ENCODE peak calls at places on chromosomes 3 and 15, in four cellular contexts. One of them, this sample, is unnamed.

GRCh38 chr15:27059610-27060202 is 88.7 kb downstream of the GABRG3 start:
- DNase-seq in uterus: no peak
- DNase-seq in breast epithelium: no peak
- DNase-seq in stomach: no peak
- DNase-seq in this sample: no peak

GRCh38 chr3:57682284-57682683 is 10.6 kb downstream of the DENND6A start:
- DNase-seq in stomach: no peak
- DNase-seq in breast epithelium: no peak
- DNase-seq in uterus: no peak
- DNase-seq in this sample: no peak

GRCh38 chr3:32290619-32291018 is 52.1 kb downstream of the CMTM8 start:
- DNase-seq in stomach: no peak
- DNase-seq in uterus: no peak
- DNase-seq in breast epithelium: no peak
- DNase-seq in this sample: no peak

GRCh38 chr3:15794842-15795562 is 2.8 kb downstream of the ANKRD28 start:
- DNase-seq in uterus: no peak
- DNase-seq in stomach: no peak
- DNase-seq in breast epithelium: no peak
- DNase-seq in this sample: no peak

GRCh38 chr3:32391643-32392529 is at the start of gene CMTM7:
- DNase-seq in breast epithelium: peak; percentile 64
- DNase-seq in uterus: peak; percentile 62
- DNase-seq in stomach: peak; percentile 79
- DNase-seq in this sample: no peak

GRCh38 chr15:84921121-84921520 is 36.7 kb downstream of the SLC28A1 start:
- DNase-seq in breast epithelium: no peak
- DNase-seq in uterus: no peak
- DNase-seq in stomach: no peak
- DNase-seq in this sample: no peak

GRCh38 chr15:99123706-99124451 is 19.0 kb downstream of the SYNM start:
- DNase-seq in breast epithelium: peak; percentile 75
- DNase-seq in stomach: peak; percentile 78
- DNase-seq in uterus: peak; percentile 80
- DNase-seq in this sample: peak; percentile 96

GRCh38 chr15:31318429-31318828 is 8.2 kb upstream of the KLF13 start:
- DNase-seq in stomach: no peak
- DNase-seq in breast epithelium: no peak
- DNase-seq in uterus: no peak
- DNase-seq in this sample: no peak

GRCh38 chr15:45441686-45442085 is 63.3 kb upstream of the GATM start:
- DNase-seq in uterus: no peak
- DNase-seq in stomach: peak; percentile 66
- DNase-seq in breast epithelium: no peak
- DNase-seq in this sample: no peak

GRCh38 chr3:184786271-184787010 is 25.5 kb upstream of the VPS8 start:
- DNase-seq in stomach: no peak
- DNase-seq in breast epithelium: no peak
- DNase-seq in uterus: peak; percentile 60
- DNase-seq in this sample: peak; percentile 48

GRCh38 chr3:18559323-18559972 is 134.3 kb upstream of the SATB1 start:
- DNase-seq in breast epithelium: no peak
- DNase-seq in stomach: peak; percentile 30
- DNase-seq in uterus: no peak
- DNase-seq in this sample: no peak

GRCh38 chr15:29686445-29687203 is 135.6 kb downstream of the TJP1 start:
- DNase-seq in uterus: no peak
- DNase-seq in breast epithelium: no peak
- DNase-seq in stomach: no peak
- DNase-seq in this sample: no peak

GRCh38 chr15:101540480-101541239 is 51.2 kb upstream of the PCSK6 start:
- DNase-seq in uterus: no peak
- DNase-seq in stomach: no peak
- DNase-seq in breast epithelium: no peak
- DNase-seq in this sample: no peak

GRCh38 chr3:169305460-169305859 is 358.1 kb downstream of the MECOM start:
- DNase-seq in uterus: no peak
- DNase-seq in stomach: peak; percentile 50
- DNase-seq in breast epithelium: no peak
- DNase-seq in this sample: no peak

GRCh38 chr15:58292761-58293175 is 139.0 kb upstream of the LIPC start:
- DNase-seq in breast epithelium: no peak
- DNase-seq in stomach: no peak
- DNase-seq in uterus: no peak
- DNase-seq in this sample: no peak

DNA sequence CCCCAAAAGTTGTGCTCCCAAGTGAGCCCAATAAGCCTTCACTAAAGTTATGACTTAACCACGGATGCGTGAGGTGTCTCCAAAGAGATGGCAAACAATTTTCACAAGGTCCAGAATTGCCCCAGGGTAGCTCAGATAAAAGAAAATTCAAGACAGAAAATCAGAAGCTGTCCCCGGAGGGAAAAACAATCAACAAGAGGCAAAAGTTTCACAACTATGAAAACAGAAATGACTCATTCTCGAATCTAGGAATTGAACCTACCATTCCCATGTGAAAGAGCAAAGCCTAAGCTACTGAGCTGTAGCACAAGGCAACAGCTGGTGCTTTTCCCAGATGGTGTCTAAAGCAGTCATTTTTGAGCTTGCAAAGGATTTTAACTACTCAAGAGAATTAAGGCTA is 33.5 kb upstream of the MKRN3 start:
- DNase-seq in stomach: no peak
- DNase-seq in breast epithelium: no peak
- DNase-seq in uterus: no peak
- DNase-seq in this sample: no peak
- H3K4me3 ChIP-seq in stomach: no peak overlapping the region
- H3K4me3 ChIP-seq in breast epithelium: no peak overlapping the region
- H3K4me3 ChIP-seq in uterus: no peak overlapping the region
- H3K4me3 ChIP-seq in this sample: no peak overlapping the region

GRCh38 chr3:113104746-113105479 is 106.4 kb upstream of the BOC start:
- DNase-seq in stomach: no peak
- DNase-seq in breast epithelium: no peak
- DNase-seq in uterus: no peak
- DNase-seq in this sample: peak; percentile 55
- H3K27ac ChIP-seq in stomach: no peak overlapping the region
- H3K27ac ChIP-seq in breast epithelium: no peak overlapping the region
- H3K27ac ChIP-seq in uterus: no peak overlapping the region
- H3K27ac ChIP-seq in this sample: no peak overlapping the region

DNA sequence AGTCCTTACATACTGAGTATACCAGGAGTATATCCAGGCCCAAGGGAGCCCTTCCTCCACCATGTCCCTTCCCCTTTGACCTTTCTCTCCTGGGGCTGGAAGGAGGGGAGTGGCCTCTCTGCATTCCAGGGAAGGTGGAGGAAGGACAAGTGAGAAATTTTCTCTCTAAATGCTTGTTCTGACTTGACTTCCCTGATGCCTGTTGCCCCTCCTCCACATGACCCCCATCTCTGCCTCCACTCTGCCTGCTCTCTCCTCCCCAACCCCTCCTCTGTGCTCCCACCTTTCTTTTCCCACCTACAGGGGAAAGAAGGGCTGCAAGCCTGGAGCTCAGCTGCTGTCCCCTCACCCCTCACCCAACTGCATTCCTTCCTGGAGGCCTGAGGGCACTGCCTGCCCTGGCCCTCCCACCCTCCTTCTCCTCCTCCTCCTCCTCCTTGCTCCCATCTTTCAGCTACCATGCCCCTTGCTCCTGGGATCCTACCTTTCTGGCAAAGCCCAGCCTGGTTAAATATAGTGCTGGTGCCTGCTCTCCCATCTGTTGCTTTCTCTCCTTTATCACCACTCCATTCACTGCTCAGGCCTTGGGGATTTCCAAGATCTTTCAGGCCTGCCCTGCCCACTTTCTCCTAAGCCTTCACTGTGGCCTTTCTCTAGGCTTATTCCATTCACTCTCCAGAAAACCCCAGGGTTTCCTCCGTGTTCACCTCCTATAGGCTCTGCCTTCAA is 8.5 kb upstream of the DAG1 start:
- DNase-seq in uterus: no peak
- DNase-seq in stomach: no peak
- DNase-seq in breast epithelium: peak; percentile 62
- DNase-seq in this sample: no peak
- TF ChIP-seq CTCF in uterus: no peak
- TF ChIP-seq CTCF in stomach: no peak
- TF ChIP-seq CTCF in breast epithelium: no peak
- TF ChIP-seq CTCF in this sample: no peak

DNA sequence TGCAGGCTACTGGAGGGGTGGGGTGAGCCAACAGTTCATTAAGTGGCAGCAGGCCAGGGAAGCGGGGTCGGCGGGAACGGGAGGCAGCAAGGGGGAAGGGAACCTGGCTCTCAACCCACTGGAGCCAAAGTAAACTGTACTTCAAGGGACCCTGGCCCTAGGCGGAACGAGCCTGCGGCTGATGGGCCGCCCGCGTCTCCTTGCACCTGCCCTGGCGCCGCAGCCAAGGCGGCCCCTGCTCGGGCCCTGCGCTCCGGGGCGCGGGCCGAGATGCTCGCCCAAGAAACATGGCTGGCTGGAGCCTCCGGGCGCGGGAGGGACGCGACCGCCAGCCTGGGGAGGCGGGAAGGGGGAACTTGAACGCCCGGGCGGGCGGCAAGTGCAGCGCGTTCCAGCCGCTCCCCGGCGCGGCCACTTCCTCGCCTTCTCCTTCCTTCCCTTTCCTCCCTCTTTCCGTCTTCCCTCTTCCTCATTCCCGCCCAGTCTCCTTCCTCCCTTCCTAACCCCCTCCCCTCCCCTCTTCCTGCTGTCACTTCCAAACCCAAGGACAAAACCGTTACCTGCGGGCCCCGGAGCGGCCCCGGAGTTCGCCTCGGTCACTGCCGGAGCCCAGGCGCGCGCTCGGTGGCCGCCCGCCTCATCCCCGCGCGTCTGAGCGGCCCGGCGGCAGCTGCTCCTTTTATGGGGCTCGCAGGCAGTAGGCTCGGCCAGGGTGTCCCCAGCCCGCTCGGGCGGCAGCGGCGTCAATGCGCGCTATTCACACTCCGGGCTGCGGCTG is 489.7 kb downstream of the MAGI1 start:
- DNase-seq in uterus: no peak
- DNase-seq in breast epithelium: no peak
- DNase-seq in stomach: no peak
- DNase-seq in this sample: peak; percentile 45
- H3K4me3 ChIP-seq in uterus: peak overlapping the region; percentile 24
- H3K4me3 ChIP-seq in breast epithelium: peak overlapping the region; percentile 39
- H3K4me3 ChIP-seq in stomach: peak overlapping the region; percentile 51
- H3K4me3 ChIP-seq in this sample: peak overlapping the region; percentile 77

DNA sequence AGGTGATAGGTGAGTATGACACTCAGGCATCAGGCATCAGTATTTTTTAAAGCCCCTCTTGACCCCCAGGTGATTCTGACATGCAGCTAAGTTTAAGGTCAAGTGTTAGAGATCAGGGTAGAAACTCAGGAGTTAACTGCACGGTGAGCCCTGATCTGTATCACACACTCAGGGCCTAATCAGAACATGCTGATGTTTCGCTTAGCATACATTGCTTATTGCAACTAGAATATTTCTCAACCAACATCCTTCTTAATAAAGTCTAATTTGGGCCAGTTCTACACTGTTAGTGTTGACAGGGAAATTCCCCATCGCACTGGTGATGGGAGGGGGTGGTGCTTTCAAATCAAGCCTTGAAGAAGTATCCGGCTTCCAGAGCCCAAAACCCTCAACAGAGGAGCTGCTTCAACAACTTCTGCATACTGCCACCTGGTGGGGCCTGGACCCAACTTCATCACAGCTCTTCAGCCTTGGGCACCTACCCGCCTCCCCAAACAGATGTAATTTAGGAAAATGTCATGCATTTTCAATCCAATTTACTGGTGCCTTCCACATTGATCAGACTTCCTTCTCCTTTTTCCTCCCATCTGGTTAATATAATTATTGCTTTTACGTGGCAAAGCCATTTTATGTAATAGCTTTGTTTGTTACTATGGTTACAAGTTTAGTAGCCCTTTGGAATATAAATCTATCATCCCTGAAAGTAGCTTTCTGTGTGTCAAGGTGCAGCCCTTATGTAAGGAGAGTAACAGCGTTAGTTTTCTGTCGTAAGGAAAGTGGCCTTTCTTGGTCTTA is 312.2 kb downstream of the RORA start:
- DNase-seq in stomach: peak; percentile 81
- DNase-seq in uterus: peak; percentile 90
- DNase-seq in breast epithelium: peak; percentile 76
- DNase-seq in this sample: peak; percentile 68
- H3K27ac ChIP-seq in stomach: peak overlapping the region; percentile 79
- H3K27ac ChIP-seq in uterus: peak overlapping the region; percentile 79
- H3K27ac ChIP-seq in breast epithelium: peak overlapping the region; percentile 8
- H3K27ac ChIP-seq in this sample: peak overlapping the region; percentile 86

GRCh38 chr3:42898896-42899675 is 6.9 kb upstream of the ZNF662 start:
- DNase-seq in breast epithelium: no peak
- DNase-seq in uterus: no peak
- DNase-seq in stomach: no peak
- DNase-seq in this sample: no peak
- TF ChIP-seq CTCF in breast epithelium: no peak
- TF ChIP-seq CTCF in uterus: no peak
- TF ChIP-seq CTCF in stomach: no peak
- TF ChIP-seq CTCF in this sample: no peak

GRCh38 chr15:34336947-34337556 is 529 bp downstream of the SLC12A6 start:
- DNase-seq in stomach: no peak
- DNase-seq in uterus: no peak
- DNase-seq in breast epithelium: no peak
- DNase-seq in this sample: peak; percentile 29

GRCh38 chr15:34334676-34335075 is 2.9 kb downstream of the SLC12A6 start:
- DNase-seq in stomach: no peak
- DNase-seq in breast epithelium: no peak
- DNase-seq in uterus: no peak
- DNase-seq in this sample: no peak

GRCh38 chr15:34335176-34335575 is 2.4 kb downstream of the SLC12A6 start:
- DNase-seq in breast epithelium: no peak
- DNase-seq in uterus: no peak
- DNase-seq in stomach: no peak
- DNase-seq in this sample: no peak

GRCh38 chr15:34337557-34338306 is at the start of gene SLC12A6:
- DNase-seq in uterus: peak; percentile 89
- DNase-seq in breast epithelium: peak; percentile 80
- DNase-seq in stomach: peak; percentile 93
- DNase-seq in this sample: peak; percentile 90

GRCh38 chr15:34336333-34336732 is 1.2 kb downstream of the SLC12A6 start:
- DNase-seq in breast epithelium: no peak
- DNase-seq in stomach: no peak
- DNase-seq in uterus: no peak
- DNase-seq in this sample: no peak
- H3K4me3 ChIP-seq in breast epithelium: peak overlapping the region; percentile 94
- H3K4me3 ChIP-seq in stomach: peak overlapping the region; percentile 89
- H3K4me3 ChIP-seq in uterus: no peak overlapping the region
- H3K4me3 ChIP-seq in this sample: peak overlapping the region; percentile 92

This sample was measured in dorsolateral prefrontal cortex.